ENCODE peak calls at places on chromosomes 5 and 9, in nine cellular contexts. O is fibroblast of lung, C is right lobe of liver, Y is tibial artery, N is breast epithelium, A is fibroblast of the aortic adventitia, I is GM13976, U is brain microvascular endothelial cell, S is cardiac fibroblast. B is an unnamed sample.

GRCh38 chr9:2179557-2179956 is 164.4 kb downstream of the SMARCA2 start:
- DNase-seq in S (no peak), C (no peak), O (no peak), Y (no peak), A (no peak), I (no peak), N (no peak), U (no peak), B (no peak)

GRCh38 chr5:81852277-81853004 is 101.5 kb upstream of the SSBP2 start:
- DNase-seq in N (no peak), O (peak), I (peak), A (peak), U (no peak), C (peak), Y (peak), S (peak), B (no peak)

GRCh38 chr9:4073371-4073770 is 226.5 kb downstream of the GLIS3 start:
- DNase-seq in O (no peak), N (no peak), Y (no peak), I (no peak), S (no peak), U (no peak), C (no peak), A (no peak), B (no peak)

GRCh38 chr9:127927457-127928231 is 2.9 kb downstream of the PIP5KL1 start:
- DNase-seq in A (no peak), I (no peak), S (no peak), C (no peak), Y (no peak), U (no peak), O (no peak), N (peak), B (no peak)

GRCh38 chr9:6897831-6898230 is 140.1 kb downstream of the KDM4C start:
- DNase-seq in I (no peak), N (no peak), Y (no peak), A (no peak), O (no peak), S (no peak), U (no peak), C (no peak), B (no peak)

GRCh38 chr9:18542837-18543405 is 69.0 kb downstream of the ADAMTSL1 start:
- DNase-seq in N (no peak), Y (no peak), I (no peak), C (no peak), S (peak), U (no peak), O (peak), A (peak), B (no peak)

GRCh38 chr9:126511426-126511825 is 102.3 kb upstream of the LMX1B start:
- DNase-seq in S (no peak), A (no peak), C (no peak), I (no peak), Y (no peak), N (no peak), O (no peak), U (no peak), B (no peak)

GRCh38 chr9:129763235-129763917 is 10.5 kb upstream of the PTGES start:
- DNase-seq in I (no peak), C (no peak), U (peak), A (peak), S (peak), N (peak), O (peak), Y (peak), B (no peak)

GRCh38 chr5:147437161-147437596 is 72.7 kb downstream of the DPYSL3 start:
- DNase-seq in Y (no peak), O (peak), S (peak), U (no peak), A (no peak), I (no peak), C (no peak), N (no peak), B (no peak)

GRCh38 chr9:109002141-109002540 is 11.2 kb downstream of the CTNNAL1 start:
- DNase-seq in C (no peak), O (no peak), S (no peak), N (no peak), I (no peak), Y (no peak), U (no peak), A (no peak), B (no peak)

GRCh38 chr9:133163559-133164208 is at the start of gene GBGT1:
- DNase-seq in O (peak), N (no peak), C (peak), U (no peak), I (peak), Y (peak), A (no peak), S (peak), B (peak)

GRCh38 chr9:33374634-33375237 is 27.6 kb downstream of the AQP7 start:
- DNase-seq in S (peak), U (peak), I (peak), N (peak), C (peak), O (peak), A (peak), Y (peak), B (peak)

GRCh38 chr9:6758418-6759113 is 793 bp downstream of the KDM4C start:
- DNase-seq in A (no peak), S (peak), N (peak), U (peak), Y (peak), O (peak), C (peak), I (peak), B (peak)

GRCh38 chr9:16241231-16241630 is 629.2 kb downstream of the BNC2 start:
- DNase-seq in U (peak), S (peak), C (no peak), O (peak), A (peak), Y (no peak), I (no peak), N (no peak), B (no peak)

GRCh38 chr9:132141364-132141947 is 20.4 kb upstream of the NTNG2 start:
- DNase-seq in I (no peak), S (peak), Y (no peak), O (peak), U (no peak), C (no peak), A (peak), N (no peak), B (no peak)

GRCh38 chr5:109409844-109410388 is at the start of gene PJA2:
- DNase-seq in Y (peak), C (peak), S (peak), N (peak), U (peak), A (peak), O (peak), I (peak), B (peak)
- TF ChIP-seq CTCF in Y (peak), C (peak), S (peak), N (peak), U (peak), A (peak), O (no peak), I (no peak), B (no peak)

DNA sequence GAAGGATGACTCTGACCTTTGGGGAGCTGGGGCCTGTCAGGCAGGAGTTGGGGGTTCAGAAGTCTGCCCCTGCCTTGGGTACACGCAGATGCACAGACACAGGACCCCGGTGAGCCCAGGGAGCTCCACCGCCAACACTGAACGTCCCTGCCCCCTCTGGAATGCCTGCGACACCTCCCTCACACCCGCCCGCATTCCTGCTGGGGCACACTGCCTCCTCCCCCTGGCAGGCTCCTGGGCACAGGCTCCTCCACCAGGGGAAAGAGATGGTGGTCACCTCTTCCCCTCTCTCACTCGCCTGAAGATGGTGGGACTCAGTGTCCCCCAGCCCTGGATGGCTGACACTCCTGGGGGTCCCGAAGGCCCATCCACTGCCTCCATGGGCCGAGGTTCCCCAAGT is 12.0 kb downstream of the CRB2 start:
- DNase-seq in I (no peak), C (no peak), A (no peak), Y (no peak), O (no peak), N (no peak), S (no peak), U (no peak), B (no peak)
- TF ChIP-seq CTCF in I (no peak), C (no peak), A (no peak), Y (no peak), O (no peak), N (no peak), S (no peak), U (no peak), B (no peak)

GRCh38 chr9:38371495-38371894 is 21.0 kb upstream of the ALDH1B1 start:
- DNase-seq in C (peak), S (peak), N (peak), A (peak), Y (no peak), O (peak), I (peak), U (no peak), B (peak)

GRCh38 chr9:38375572-38375963 is 16.9 kb upstream of the ALDH1B1 start:
- DNase-seq in A (no peak), C (no peak), O (no peak), U (no peak), S (no peak), N (no peak), I (no peak), Y (no peak), B (no peak)

GRCh38 chr9:38372685-38373619 is 19.6 kb upstream of the ALDH1B1 start:
- DNase-seq in O (no peak), S (no peak), C (peak), N (no peak), U (no peak), I (no peak), Y (no peak), A (no peak), B (no peak)

GRCh38 chr9:38374847-38375571 is 17.5 kb upstream of the ALDH1B1 start:
- DNase-seq in C (no peak), N (no peak), O (no peak), U (no peak), A (no peak), S (no peak), Y (no peak), I (no peak), B (no peak)

DNA sequence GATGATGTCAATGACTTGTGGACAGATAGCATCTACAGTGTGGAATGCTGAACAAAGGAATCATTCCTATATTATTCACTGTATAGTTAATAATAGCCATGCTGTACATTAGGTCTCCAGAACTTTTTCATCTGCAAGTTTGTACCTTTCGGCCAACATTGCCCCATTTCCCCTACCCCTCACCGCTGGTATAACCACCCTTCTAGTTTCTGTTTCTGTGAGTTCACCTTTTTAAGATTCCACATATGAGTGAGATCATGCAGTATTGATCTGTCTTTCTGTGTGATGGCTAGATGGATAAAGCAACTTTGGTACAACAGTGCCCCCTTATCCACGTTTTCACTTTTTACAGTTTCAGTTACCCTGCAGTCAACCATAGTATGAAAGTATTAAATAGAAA is 18.8 kb upstream of the ALDH1B1 start:
- DNase-seq in A (no peak), C (no peak), I (no peak), S (no peak), U (no peak), Y (no peak), N (no peak), O (no peak), B (no peak)
- TF ChIP-seq CTCF in A (no peak), C (no peak), I (no peak), S (no peak), U (no peak), Y (no peak), N (no peak), O (no peak), B (no peak)

GRCh38 chr9:87831159-87831558 is 51.5 kb upstream of the SPATA31E1 start:
- DNase-seq in U (no peak), N (no peak), O (no peak), S (no peak), I (no peak), C (no peak), A (no peak), Y (no peak), B (no peak)

GRCh38 chr9:87829756-87830155 is 52.9 kb upstream of the SPATA31E1 start:
- DNase-seq in Y (no peak), C (no peak), A (peak), S (no peak), O (peak), U (no peak), I (no peak), N (no peak), B (no peak)

GRCh38 chr9:87836951-87837715 is 45.5 kb upstream of the SPATA31E1 start:
- DNase-seq in O (peak), S (peak), N (no peak), C (no peak), Y (no peak), U (no peak), A (peak), I (no peak), B (no peak)

GRCh38 chr9:87830446-87830845 is 52.2 kb upstream of the SPATA31E1 start:
- DNase-seq in A (no peak), S (no peak), Y (no peak), I (no peak), C (no peak), N (no peak), O (no peak), U (no peak), B (no peak)

DNA sequence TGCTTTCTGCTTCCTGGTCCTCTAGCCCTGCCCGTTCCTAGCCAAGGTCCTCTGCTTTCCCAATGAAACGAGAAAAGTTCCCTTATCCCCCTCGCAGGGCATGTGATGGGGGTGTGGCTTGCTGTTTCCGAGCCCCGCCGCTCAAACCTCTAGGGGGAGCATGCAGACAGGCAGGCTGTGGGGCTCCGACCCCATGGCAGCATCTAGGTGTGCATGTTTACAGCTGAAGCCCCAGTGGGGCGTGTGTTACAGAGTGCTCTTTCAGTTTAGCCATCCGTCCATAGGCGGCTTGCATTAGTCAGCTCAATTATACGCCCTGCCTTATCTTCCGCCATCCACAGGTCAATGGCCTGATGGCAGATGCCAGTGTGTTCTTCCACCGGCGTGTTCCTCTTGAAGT is 48.3 kb upstream of the SPATA31E1 start:
- DNase-seq in A (no peak), Y (no peak), I (no peak), U (no peak), N (no peak), C (no peak), O (no peak), S (no peak), B (no peak)
- TF ChIP-seq CTCF in A (no peak), Y (no peak), I (no peak), U (peak), N (no peak), C (no peak), O (no peak), S (peak), B (no peak)

GRCh38 chr9:28491121-28491520 is 917.8 kb upstream of the C9orf72 start:
- DNase-seq in I (no peak), C (no peak), N (no peak), S (no peak), O (no peak), U (no peak), Y (no peak), A (no peak), B (no peak)
- TF ChIP-seq CTCF in I (no peak), C (no peak), N (no peak), S (no peak), O (no peak), U (no peak), Y (no peak), A (no peak), B (no peak)

GRCh38 chr5:129111351-129111750 is 16.8 kb downstream of the ISOC1 start:
- DNase-seq in S (no peak), U (no peak), N (no peak), A (no peak), Y (no peak), I (no peak), O (no peak), C (no peak), B (no peak)

GRCh38 chr5:129115680-129116079 is 21.1 kb downstream of the ISOC1 start:
- DNase-seq in Y (no peak), S (no peak), O (no peak), A (no peak), N (no peak), I (no peak), C (no peak), U (no peak), B (no peak)

GRCh38 chr5:129112295-129112694 is 17.7 kb downstream of the ISOC1 start:
- DNase-seq in I (no peak), S (no peak), O (no peak), U (no peak), Y (no peak), C (no peak), A (peak), N (no peak), B (no peak)

GRCh38 chr5:129114539-129115193 is 20.1 kb downstream of the ISOC1 start:
- DNase-seq in I (no peak), S (no peak), U (no peak), Y (no peak), N (no peak), C (no peak), A (no peak), O (no peak), B (no peak)

DNA sequence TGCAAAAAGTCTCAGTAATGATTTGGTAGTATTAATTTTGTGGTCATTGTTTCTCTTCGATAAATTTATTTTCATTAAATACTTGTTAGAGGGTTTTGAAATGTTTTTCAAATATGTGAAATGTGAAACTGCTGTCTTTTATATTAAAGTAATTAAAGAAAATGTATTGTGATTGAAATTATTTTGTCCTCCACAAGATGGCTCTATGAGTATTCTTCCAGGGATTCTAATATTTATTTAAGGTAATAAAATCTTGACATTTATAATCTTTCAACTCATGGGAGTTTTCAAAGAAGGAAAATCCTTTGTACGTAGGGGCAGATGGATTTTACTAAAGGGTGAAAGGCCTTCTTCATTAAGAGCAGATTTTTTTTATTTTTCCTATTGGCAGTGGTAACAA is 19.3 kb downstream of the ISOC1 start:
- DNase-seq in C (no peak), S (no peak), Y (no peak), A (peak), N (no peak), I (no peak), U (no peak), O (no peak), B (no peak)
- TF ChIP-seq CTCF in C (no peak), S (peak), Y (no peak), A (peak), N (no peak), I (no peak), U (no peak), O (no peak), B (no peak)

GRCh38 chr9:94002316-94003140 is 47.4 kb upstream of the BARX1 start:
- DNase-seq in S (peak), A (peak), N (no peak), Y (no peak), C (no peak), I (peak), O (peak), U (peak), B (peak)
- TF ChIP-seq CTCF in S (peak), A (peak), N (no peak), Y (peak), C (peak), I (peak), O (peak), U (peak), B (peak)

GRCh38 chr5:151926186-151926585 is 1.5 kb upstream of the GLRA1 start:
- DNase-seq in A (no peak), C (no peak), I (no peak), O (no peak), Y (no peak), S (no peak), N (no peak), U (no peak), B (no peak)

GRCh38 chr5:151924564-151925395 is at the start of gene GLRA1:
- DNase-seq in C (no peak), U (peak), O (peak), I (peak), A (peak), N (no peak), Y (no peak), S (peak), B (peak)

GRCh38 chr5:151925396-151925750 is 722 bp upstream of the GLRA1 start:
- DNase-seq in Y (no peak), A (no peak), I (no peak), S (no peak), C (no peak), U (no peak), N (no peak), O (no peak), B (no peak)

GRCh38 chr5:151917931-151918330 is 6.7 kb downstream of the GLRA1 start:
- DNase-seq in O (no peak), N (no peak), A (no peak), S (no peak), I (no peak), C (no peak), U (no peak), Y (no peak), B (no peak)

DNA sequence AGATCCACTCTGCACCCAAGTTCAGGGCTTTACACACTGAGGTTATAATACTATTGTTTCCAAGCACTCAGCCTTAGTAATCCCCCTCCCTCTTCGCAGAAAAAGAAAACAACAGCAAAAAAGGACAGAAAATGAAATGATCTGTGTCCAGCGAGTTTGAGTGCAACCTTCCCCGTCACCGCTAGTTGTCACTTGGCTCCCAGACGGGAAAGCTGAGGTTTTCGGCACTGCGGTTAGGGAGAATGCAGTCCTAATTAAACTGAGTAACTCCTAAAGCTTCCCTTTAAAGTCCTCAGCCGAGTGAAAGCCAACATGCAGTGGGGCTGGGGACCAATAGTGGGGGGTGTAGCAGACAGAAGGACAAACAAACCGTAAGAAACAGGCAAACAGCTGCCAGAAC is 786 bp downstream of the GLRA1 start:
- DNase-seq in U (no peak), I (peak), C (no peak), S (no peak), A (no peak), O (no peak), Y (no peak), N (no peak), B (no peak)
- TF ChIP-seq CTCF in U (peak), I (no peak), C (no peak), S (peak), A (peak), O (no peak), Y (no peak), N (no peak), B (peak)

B was measured in GM13977.